ENCODE peak calls at places on chromosomes 4 and X, in five cellular contexts. S is neural crest cell, U is transverse colon, T is amniotic stem cell, G is mucosa of descending colon. C is an unnamed sample.

GRCh38 chr4:19329631-19330030 is 922.1 kb upstream of the SLIT2 start:
- DNase-seq in G (no peak), S (no peak), U (no peak), T (no peak), C (no peak)

GRCh38 chr4:8503801-8504200 is 63.2 kb downstream of the TRMT44 start:
- DNase-seq in G (no peak), S (no peak), T (no peak), U (no peak), C (no peak)

GRCh38 chrX:1593286-1594271 is 2.2 kb downstream of the AKAP17A start:
- DNase-seq in U (no peak), T (no peak), G (peak), S (no peak), C (no peak)

GRCh38 chr4:129641179-129641578 is 545.2 kb downstream of the C4orf33 start:
- DNase-seq in T (peak), G (no peak), U (peak), S (peak), C (no peak)

GRCh38 chr4:70703695-70704332 is 15.5 kb downstream of the UTP3 start:
- DNase-seq in U (peak), G (no peak), T (peak), S (no peak), C (no peak)

GRCh38 chr4:69910016-69910782 is 20.7 kb upstream of the CSN1S1 start:
- DNase-seq in S (no peak), U (no peak), T (peak), G (no peak), C (no peak)

GRCh38 chrX:139875831-139876230 is 57.0 kb downstream of the ATP11C start:
- DNase-seq in S (no peak), G (no peak), T (no peak), U (no peak), C (no peak)

GRCh38 chr4:55635760-55636621 is at the start of gene NMU:
- DNase-seq in U (peak), S (peak), G (peak), T (no peak), C (peak)

GRCh38 chrX:42746606-42747005 is 31.4 kb downstream of the PPP1R2C start:
- DNase-seq in T (peak), U (no peak), S (no peak), G (no peak), C (no peak)

GRCh38 chr4:56106180-56106579 is 157.4 kb downstream of the CEP135 start:
- DNase-seq in G (no peak), U (no peak), T (no peak), S (no peak), C (no peak)

GRCh38 chr4:173051697-173052096 is 116.9 kb upstream of the GALNT7 start:
- DNase-seq in U (no peak), S (no peak), T (no peak), G (no peak), C (no peak)

GRCh38 chr4:10526431-10527222 is 69.4 kb upstream of the ZNF518B start:
- DNase-seq in U (no peak), T (no peak), S (no peak), G (no peak), C (no peak)

GRCh38 chr4:102620697-102621497 is 119.7 kb downstream of the NFKB1 start:
- DNase-seq in T (peak), G (no peak), U (peak), S (no peak), C (no peak)

GRCh38 chr4:37605843-37606565 is 80.2 kb downstream of the RELL1 start:
- DNase-seq in T (no peak), G (no peak), S (no peak), U (no peak), C (no peak)

GRCh38 chr4:2850966-2851782 is 7.5 kb downstream of the ADD1 start:
- DNase-seq in U (no peak), T (no peak), S (no peak), G (no peak), C (no peak)

GRCh38 chr4:98261291-98262271 is at the start of gene RAP1GDS1:
- DNase-seq in U (peak), G (peak), S (no peak), T (peak), C (peak)

GRCh38 chr4:144734522-144734921 is 88.6 kb downstream of the HHIP start:
- DNase-seq in T (peak), S (no peak), U (no peak), G (no peak), C (peak)

GRCh38 chr4:161629694-161630441 is 533.9 kb downstream of the FSTL5 start:
- DNase-seq in G (no peak), T (no peak), U (no peak), S (no peak), C (no peak)